ENCODE peak calls at places on chromosomes 3 and 15, in ten cellular contexts. One of them, this sample, is unnamed.
A peak's percentile ranks its signal among the peaks of the same experiment; 100 is the strongest.

GRCh38 chr15:99226802-99227201 is 22.6 kb downstream of the TTC23 start:
- DNase-seq in heart left ventricle: no peak
- DNase-seq in astrocyte of the spinal cord: no peak
- DNase-seq in H1: no peak
- DNase-seq in adrenal gland: no peak
- DNase-seq in kidney epithelial cell: no peak
- DNase-seq in GM12865: no peak
- DNase-seq in activated CD8-positive, alpha-beta T cell treated with anti-CD3 and anti-CD28 coated beads for 36 hours: no peak
- DNase-seq in A549: no peak
- DNase-seq in mesothelial cell of epicardium: no peak
- DNase-seq in this sample: no peak

GRCh38 chr3:41117398-41117870 is 81.9 kb upstream of the CTNNB1 start:
- DNase-seq in heart left ventricle: peak; percentile 95
- DNase-seq in astrocyte of the spinal cord: peak; percentile 97
- DNase-seq in H1: no peak
- DNase-seq in adrenal gland: peak; percentile 93
- DNase-seq in kidney epithelial cell: peak; percentile 88
- DNase-seq in GM12865: peak; percentile 91
- DNase-seq in activated CD8-positive, alpha-beta T cell treated with anti-CD3 and anti-CD28 coated beads for 36 hours: peak; percentile 96
- DNase-seq in A549: peak; percentile 48
- DNase-seq in mesothelial cell of epicardium: no peak
- DNase-seq in this sample: peak; percentile 65

GRCh38 chr3:123410149-123410515 is 38.8 kb downstream of the ADCY5 start:
- DNase-seq in heart left ventricle: peak; percentile 32
- DNase-seq in astrocyte of the spinal cord: no peak
- DNase-seq in H1: no peak
- DNase-seq in adrenal gland: no peak
- DNase-seq in kidney epithelial cell: no peak
- DNase-seq in GM12865: no peak
- DNase-seq in activated CD8-positive, alpha-beta T cell treated with anti-CD3 and anti-CD28 coated beads for 36 hours: no peak
- DNase-seq in A549: no peak
- DNase-seq in mesothelial cell of epicardium: no peak
- DNase-seq in this sample: no peak

GRCh38 chr15:93111451-93111850 is 22.4 kb upstream of the RGMA start:
- DNase-seq in heart left ventricle: no peak
- DNase-seq in astrocyte of the spinal cord: no peak
- DNase-seq in H1: no peak
- DNase-seq in adrenal gland: no peak
- DNase-seq in kidney epithelial cell: no peak
- DNase-seq in GM12865: no peak
- DNase-seq in activated CD8-positive, alpha-beta T cell treated with anti-CD3 and anti-CD28 coated beads for 36 hours: no peak
- DNase-seq in A549: no peak
- DNase-seq in mesothelial cell of epicardium: no peak
- DNase-seq in this sample: no peak

GRCh38 chr3:152038491-152038890 is 165.0 kb downstream of the SUCNR1 start:
- DNase-seq in heart left ventricle: no peak
- DNase-seq in astrocyte of the spinal cord: no peak
- DNase-seq in H1: no peak
- DNase-seq in adrenal gland: no peak
- DNase-seq in kidney epithelial cell: no peak
- DNase-seq in GM12865: no peak
- DNase-seq in activated CD8-positive, alpha-beta T cell treated with anti-CD3 and anti-CD28 coated beads for 36 hours: no peak
- DNase-seq in A549: no peak
- DNase-seq in mesothelial cell of epicardium: no peak
- DNase-seq in this sample: no peak

GRCh38 chr3:155934215-155934614 is 63.8 kb downstream of the GMPS start:
- DNase-seq in heart left ventricle: no peak
- DNase-seq in astrocyte of the spinal cord: no peak
- DNase-seq in H1: no peak
- DNase-seq in adrenal gland: no peak
- DNase-seq in kidney epithelial cell: no peak
- DNase-seq in GM12865: no peak
- DNase-seq in activated CD8-positive, alpha-beta T cell treated with anti-CD3 and anti-CD28 coated beads for 36 hours: no peak
- DNase-seq in A549: no peak
- DNase-seq in mesothelial cell of epicardium: no peak
- DNase-seq in this sample: no peak

GRCh38 chr3:115901008-115901407 is 277.7 kb downstream of the GAP43 start:
- DNase-seq in heart left ventricle: no peak
- DNase-seq in astrocyte of the spinal cord: no peak
- DNase-seq in H1: no peak
- DNase-seq in adrenal gland: no peak
- DNase-seq in kidney epithelial cell: no peak
- DNase-seq in GM12865: no peak
- DNase-seq in activated CD8-positive, alpha-beta T cell treated with anti-CD3 and anti-CD28 coated beads for 36 hours: no peak
- DNase-seq in A549: no peak
- DNase-seq in mesothelial cell of epicardium: no peak
- DNase-seq in this sample: no peak

GRCh38 chr3:11604139-11604895 is 39.4 kb downstream of the VGLL4 start:
- DNase-seq in heart left ventricle: no peak
- DNase-seq in astrocyte of the spinal cord: no peak
- DNase-seq in H1: no peak
- DNase-seq in adrenal gland: no peak
- DNase-seq in kidney epithelial cell: no peak
- DNase-seq in GM12865: no peak
- DNase-seq in activated CD8-positive, alpha-beta T cell treated with anti-CD3 and anti-CD28 coated beads for 36 hours: no peak
- DNase-seq in A549: no peak
- DNase-seq in mesothelial cell of epicardium: no peak
- DNase-seq in this sample: no peak

GRCh38 chr15:86076468-86076867 is 3.2 kb upstream of the AGBL1 start:
- DNase-seq in heart left ventricle: no peak
- DNase-seq in astrocyte of the spinal cord: no peak
- DNase-seq in H1: no peak
- DNase-seq in adrenal gland: no peak
- DNase-seq in kidney epithelial cell: no peak
- DNase-seq in GM12865: no peak
- DNase-seq in activated CD8-positive, alpha-beta T cell treated with anti-CD3 and anti-CD28 coated beads for 36 hours: no peak
- DNase-seq in A549: no peak
- DNase-seq in mesothelial cell of epicardium: no peak
- DNase-seq in this sample: no peak

GRCh38 chr15:86080302-86080701 is 631 bp downstream of the AGBL1 start:
- DNase-seq in heart left ventricle: no peak
- DNase-seq in astrocyte of the spinal cord: no peak
- DNase-seq in H1: no peak
- DNase-seq in adrenal gland: no peak
- DNase-seq in kidney epithelial cell: no peak
- DNase-seq in GM12865: no peak
- DNase-seq in activated CD8-positive, alpha-beta T cell treated with anti-CD3 and anti-CD28 coated beads for 36 hours: no peak
- DNase-seq in A549: no peak
- DNase-seq in mesothelial cell of epicardium: no peak
- DNase-seq in this sample: no peak

GRCh38 chr15:86077070-86077469 is 2.6 kb upstream of the AGBL1 start:
- DNase-seq in heart left ventricle: no peak
- DNase-seq in astrocyte of the spinal cord: no peak
- DNase-seq in H1: no peak
- DNase-seq in adrenal gland: no peak
- DNase-seq in kidney epithelial cell: no peak
- DNase-seq in GM12865: no peak
- DNase-seq in activated CD8-positive, alpha-beta T cell treated with anti-CD3 and anti-CD28 coated beads for 36 hours: no peak
- DNase-seq in A549: no peak
- DNase-seq in mesothelial cell of epicardium: no peak
- DNase-seq in this sample: no peak

GRCh38 chr15:86082619-86083377 is 3.1 kb downstream of the AGBL1 start:
- DNase-seq in heart left ventricle: no peak
- DNase-seq in astrocyte of the spinal cord: no peak
- DNase-seq in H1: no peak
- DNase-seq in adrenal gland: peak; percentile 66
- DNase-seq in kidney epithelial cell: no peak
- DNase-seq in GM12865: no peak
- DNase-seq in activated CD8-positive, alpha-beta T cell treated with anti-CD3 and anti-CD28 coated beads for 36 hours: peak; percentile 29
- DNase-seq in A549: no peak
- DNase-seq in mesothelial cell of epicardium: no peak
- DNase-seq in this sample: no peak

DNA sequence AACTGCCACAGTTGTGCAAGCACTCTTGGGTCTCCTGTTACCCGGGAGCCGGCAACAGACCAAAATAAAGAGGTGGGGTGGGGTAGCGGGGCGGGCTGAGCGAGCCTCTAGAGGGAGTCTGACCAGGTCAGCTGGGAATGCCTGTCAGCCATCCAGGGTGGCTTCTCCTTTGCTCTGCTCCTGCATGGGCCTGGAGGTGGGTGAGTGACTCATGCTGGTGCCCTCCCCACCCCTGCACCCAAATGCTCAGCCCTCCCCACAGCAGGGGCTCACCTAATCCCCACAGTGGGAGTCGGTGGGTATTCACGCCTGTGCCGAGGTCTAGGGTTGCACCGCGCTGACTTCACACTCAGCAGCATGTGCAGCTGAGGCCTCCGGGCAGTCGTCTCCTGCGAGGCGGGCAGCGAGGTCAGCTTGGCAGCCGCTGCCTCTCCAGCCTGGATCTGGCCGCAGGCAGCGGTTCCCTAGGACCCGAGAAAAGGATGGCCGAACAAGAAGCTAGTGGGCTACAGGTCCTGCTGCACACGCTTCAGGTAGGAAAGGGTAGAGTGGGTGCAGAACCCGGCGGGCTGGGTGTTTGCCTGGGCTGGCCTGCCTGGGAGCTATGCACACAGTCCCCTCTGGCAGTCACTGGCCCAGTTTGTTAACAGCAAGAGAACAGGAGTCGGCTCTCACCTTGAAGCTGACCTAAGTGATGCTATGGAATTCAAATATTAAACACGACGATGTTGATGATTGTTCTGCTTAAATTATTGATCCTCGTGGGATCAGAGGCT is at the start of gene AGBL1:
- DNase-seq in heart left ventricle: no peak
- DNase-seq in astrocyte of the spinal cord: no peak
- DNase-seq in H1: no peak
- DNase-seq in adrenal gland: no peak
- DNase-seq in kidney epithelial cell: no peak
- DNase-seq in GM12865: no peak
- DNase-seq in activated CD8-positive, alpha-beta T cell treated with anti-CD3 and anti-CD28 coated beads for 36 hours: no peak
- DNase-seq in A549: no peak
- DNase-seq in mesothelial cell of epicardium: no peak
- DNase-seq in this sample: no peak
- TF ChIP-seq CTCF in heart left ventricle: no peak
- TF ChIP-seq CTCF in astrocyte of the spinal cord: no peak
- TF ChIP-seq CTCF in H1: peak; percentile 2
- TF ChIP-seq CTCF in adrenal gland: no peak
- TF ChIP-seq CTCF in kidney epithelial cell: no peak
- TF ChIP-seq CTCF in GM12865: no peak
- TF ChIP-seq CTCF in activated CD8-positive, alpha-beta T cell treated with anti-CD3 and anti-CD28 coated beads for 36 hours: no peak
- TF ChIP-seq CTCF in A549: no peak
- TF ChIP-seq CTCF in mesothelial cell of epicardium: no peak
- TF ChIP-seq CTCF in this sample: no peak

GRCh38 chr3:170357176-170357919 is at the start of gene SKIL:
- DNase-seq in heart left ventricle: peak; percentile 99
- DNase-seq in astrocyte of the spinal cord: peak; percentile 94
- DNase-seq in H1: peak; percentile 91
- DNase-seq in adrenal gland: peak; percentile 99
- DNase-seq in kidney epithelial cell: peak; percentile 82
- DNase-seq in GM12865: peak; percentile 98
- DNase-seq in activated CD8-positive, alpha-beta T cell treated with anti-CD3 and anti-CD28 coated beads for 36 hours: peak; percentile 96
- DNase-seq in A549: peak; percentile 97
- DNase-seq in mesothelial cell of epicardium: peak; percentile 96
- DNase-seq in this sample: peak; percentile 93

GRCh38 chr3:170356596-170357175 is 829 bp upstream of the SKIL start:
- DNase-seq in heart left ventricle: peak; percentile 94
- DNase-seq in astrocyte of the spinal cord: peak; percentile 83
- DNase-seq in H1: peak; percentile 84
- DNase-seq in adrenal gland: peak; percentile 89
- DNase-seq in kidney epithelial cell: no peak
- DNase-seq in GM12865: peak; percentile 91
- DNase-seq in activated CD8-positive, alpha-beta T cell treated with anti-CD3 and anti-CD28 coated beads for 36 hours: peak; percentile 60
- DNase-seq in A549: peak; percentile 84
- DNase-seq in mesothelial cell of epicardium: peak; percentile 64
- DNase-seq in this sample: peak; percentile 91

GRCh38 chr3:170355738-170356595 is 1.5 kb upstream of the SKIL start:
- DNase-seq in heart left ventricle: no peak
- DNase-seq in astrocyte of the spinal cord: peak; percentile 69
- DNase-seq in H1: no peak
- DNase-seq in adrenal gland: peak; percentile 73
- DNase-seq in kidney epithelial cell: no peak
- DNase-seq in GM12865: peak; percentile 92
- DNase-seq in activated CD8-positive, alpha-beta T cell treated with anti-CD3 and anti-CD28 coated beads for 36 hours: peak; percentile 35
- DNase-seq in A549: peak; percentile 66
- DNase-seq in mesothelial cell of epicardium: peak; percentile 23
- DNase-seq in this sample: peak; percentile 46

GRCh38 chr3:170359178-170359704 is 1.7 kb downstream of the SKIL start:
- DNase-seq in heart left ventricle: no peak
- DNase-seq in astrocyte of the spinal cord: peak; percentile 37
- DNase-seq in H1: peak; percentile 39
- DNase-seq in adrenal gland: no peak
- DNase-seq in kidney epithelial cell: no peak
- DNase-seq in GM12865: no peak
- DNase-seq in activated CD8-positive, alpha-beta T cell treated with anti-CD3 and anti-CD28 coated beads for 36 hours: no peak
- DNase-seq in A549: no peak
- DNase-seq in mesothelial cell of epicardium: no peak
- DNase-seq in this sample: no peak

GRCh38 chr3:170357920-170358854 is 672 bp downstream of the SKIL start:
- DNase-seq in heart left ventricle: peak; percentile 91
- DNase-seq in astrocyte of the spinal cord: peak; percentile 75
- DNase-seq in H1: peak; percentile 87
- DNase-seq in adrenal gland: peak; percentile 93
- DNase-seq in kidney epithelial cell: no peak
- DNase-seq in GM12865: peak; percentile 84
- DNase-seq in activated CD8-positive, alpha-beta T cell treated with anti-CD3 and anti-CD28 coated beads for 36 hours: peak; percentile 82
- DNase-seq in A549: peak; percentile 91
- DNase-seq in mesothelial cell of epicardium: peak; percentile 56
- DNase-seq in this sample: peak; percentile 45
- TF ChIP-seq CTCF in heart left ventricle: peak; percentile 39
- TF ChIP-seq CTCF in astrocyte of the spinal cord: peak; percentile 55
- TF ChIP-seq CTCF in H1: peak; percentile 23
- TF ChIP-seq CTCF in adrenal gland: no peak
- TF ChIP-seq CTCF in kidney epithelial cell: peak; percentile 58
- TF ChIP-seq CTCF in GM12865: peak; percentile 70
- TF ChIP-seq CTCF in activated CD8-positive, alpha-beta T cell treated with anti-CD3 and anti-CD28 coated beads for 36 hours: peak; percentile 43
- TF ChIP-seq CTCF in A549: peak; percentile 42
- TF ChIP-seq CTCF in mesothelial cell of epicardium: no peak
- TF ChIP-seq CTCF in this sample: peak; percentile 55

GRCh38 chr3:183434992-183435391 is 6.6 kb upstream of the MCF2L2 start:
- DNase-seq in heart left ventricle: no peak
- DNase-seq in astrocyte of the spinal cord: no peak
- DNase-seq in H1: no peak
- DNase-seq in adrenal gland: no peak
- DNase-seq in kidney epithelial cell: no peak
- DNase-seq in GM12865: no peak
- DNase-seq in activated CD8-positive, alpha-beta T cell treated with anti-CD3 and anti-CD28 coated beads for 36 hours: no peak
- DNase-seq in A549: no peak
- DNase-seq in mesothelial cell of epicardium: no peak
- DNase-seq in this sample: no peak
- TF ChIP-seq CTCF in heart left ventricle: no peak
- TF ChIP-seq CTCF in astrocyte of the spinal cord: no peak
- TF ChIP-seq CTCF in H1: no peak
- TF ChIP-seq CTCF in adrenal gland: no peak
- TF ChIP-seq CTCF in kidney epithelial cell: no peak
- TF ChIP-seq CTCF in GM12865: no peak
- TF ChIP-seq CTCF in activated CD8-positive, alpha-beta T cell treated with anti-CD3 and anti-CD28 coated beads for 36 hours: no peak
- TF ChIP-seq CTCF in A549: no peak
- TF ChIP-seq CTCF in mesothelial cell of epicardium: no peak
- TF ChIP-seq CTCF in this sample: no peak

DNA sequence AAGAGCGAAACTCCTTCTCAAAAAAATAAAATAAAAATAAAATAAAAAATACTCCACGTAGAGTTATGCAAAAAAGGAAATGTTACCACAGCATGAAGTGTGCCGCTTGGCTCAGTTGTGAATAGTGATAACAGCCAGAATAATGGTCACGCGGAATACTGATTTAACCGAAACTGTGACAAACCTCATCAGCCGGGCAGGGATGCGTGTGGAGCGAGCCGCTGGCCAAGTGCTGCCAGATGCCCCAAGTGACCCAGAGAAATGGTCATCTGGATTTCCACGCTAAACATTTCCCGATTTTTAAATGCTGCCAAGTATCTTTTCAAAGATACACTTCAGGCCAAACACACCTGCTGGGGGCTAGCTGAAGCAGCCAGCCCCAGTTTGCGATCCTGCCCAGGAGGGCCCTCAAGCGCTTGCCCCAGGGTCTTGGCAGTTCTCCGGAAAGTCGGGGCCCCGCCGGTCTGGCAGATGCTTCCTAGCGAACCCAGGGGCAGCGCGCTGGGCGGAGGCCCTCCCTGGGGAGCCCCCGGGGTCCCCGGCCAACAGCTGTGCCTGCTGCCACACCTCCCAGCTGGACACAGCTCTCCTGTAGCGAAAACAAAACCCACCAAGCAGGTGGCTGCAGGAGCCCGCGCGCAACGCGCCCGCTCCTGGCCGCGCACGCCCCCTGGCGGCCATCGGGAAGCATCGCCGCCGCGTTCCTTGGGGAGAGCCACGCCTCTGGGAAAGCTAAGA is 35.1 kb downstream of the CMTM6 start:
- DNase-seq in heart left ventricle: peak; percentile 89
- DNase-seq in astrocyte of the spinal cord: peak; percentile 74
- DNase-seq in H1: peak; percentile 95
- DNase-seq in adrenal gland: peak; percentile 80
- DNase-seq in kidney epithelial cell: peak; percentile 9
- DNase-seq in GM12865: peak; percentile 79
- DNase-seq in activated CD8-positive, alpha-beta T cell treated with anti-CD3 and anti-CD28 coated beads for 36 hours: peak; percentile 69
- DNase-seq in A549: peak; percentile 64
- DNase-seq in mesothelial cell of epicardium: peak; percentile 59
- DNase-seq in this sample: peak; percentile 86
- TF ChIP-seq CTCF in heart left ventricle: peak; percentile 98
- TF ChIP-seq CTCF in astrocyte of the spinal cord: peak; percentile 93
- TF ChIP-seq CTCF in H1: peak; percentile 93
- TF ChIP-seq CTCF in adrenal gland: peak; percentile 93
- TF ChIP-seq CTCF in kidney epithelial cell: peak; percentile 83
- TF ChIP-seq CTCF in GM12865: peak; percentile 98
- TF ChIP-seq CTCF in activated CD8-positive, alpha-beta T cell treated with anti-CD3 and anti-CD28 coated beads for 36 hours: peak; percentile 97
- TF ChIP-seq CTCF in A549: peak; percentile 97
- TF ChIP-seq CTCF in mesothelial cell of epicardium: peak; percentile 100
- TF ChIP-seq CTCF in this sample: peak; percentile 99